ENCODE peak calls at places on chromosomes 12 and 14, in six cellular contexts. One of them, this sample, is unnamed.

GRCh38 chr12:26831959-26832816 is 806 bp downstream of the ITPR2 start:
- DNase-seq in heart right ventricle: peak
- DNase-seq in Caco-2: peak
- DNase-seq in IMR-90: peak
- DNase-seq in fibroblast of mammary gland: peak
- DNase-seq in right atrium auricular region: peak
- DNase-seq in this sample: peak

GRCh38 chr14:90671835-90672234 is 144.4 kb downstream of the TTC7B start:
- DNase-seq in heart right ventricle: no peak
- DNase-seq in right atrium auricular region: no peak
- DNase-seq in Caco-2: no peak
- DNase-seq in IMR-90: no peak
- DNase-seq in fibroblast of mammary gland: no peak
- DNase-seq in this sample: no peak

GRCh38 chr12:11545438-11546330 is 103.8 kb upstream of the ETV6 start:
- DNase-seq in right atrium auricular region: no peak
- DNase-seq in heart right ventricle: no peak
- DNase-seq in IMR-90: no peak
- DNase-seq in fibroblast of mammary gland: no peak
- DNase-seq in Caco-2: no peak
- DNase-seq in this sample: peak

GRCh38 chr14:92655372-92655771 is 93.1 kb downstream of the LGMN start:
- DNase-seq in heart right ventricle: no peak
- DNase-seq in right atrium auricular region: no peak
- DNase-seq in Caco-2: no peak
- DNase-seq in fibroblast of mammary gland: no peak
- DNase-seq in IMR-90: no peak
- DNase-seq in this sample: no peak

GRCh38 chr12:58504539-58504938 is 415.8 kb downstream of the LRIG3 start:
- DNase-seq in heart right ventricle: no peak
- DNase-seq in IMR-90: peak
- DNase-seq in Caco-2: no peak
- DNase-seq in fibroblast of mammary gland: peak
- DNase-seq in right atrium auricular region: no peak
- DNase-seq in this sample: no peak

GRCh38 chr14:35879654-35880249 is 53.6 kb downstream of the BRMS1L start:
- DNase-seq in Caco-2: no peak
- DNase-seq in heart right ventricle: no peak
- DNase-seq in IMR-90: peak
- DNase-seq in fibroblast of mammary gland: peak
- DNase-seq in right atrium auricular region: no peak
- DNase-seq in this sample: no peak

GRCh38 chr12:131098178-131098981 is 144.7 kb downstream of the ADGRD1 start:
- DNase-seq in right atrium auricular region: no peak
- DNase-seq in fibroblast of mammary gland: no peak
- DNase-seq in Caco-2: no peak
- DNase-seq in IMR-90: no peak
- DNase-seq in heart right ventricle: no peak
- DNase-seq in this sample: no peak

GRCh38 chr14:68894123-68894522 is 85.0 kb downstream of the ACTN1 start:
- DNase-seq in heart right ventricle: peak
- DNase-seq in fibroblast of mammary gland: peak
- DNase-seq in Caco-2: no peak
- DNase-seq in right atrium auricular region: no peak
- DNase-seq in IMR-90: peak
- DNase-seq in this sample: no peak

GRCh38 chr12:55830601-55831406 is 1.4 kb upstream of the DNAJC14 start:
- DNase-seq in IMR-90: peak
- DNase-seq in right atrium auricular region: peak
- DNase-seq in Caco-2: peak
- DNase-seq in heart right ventricle: peak
- DNase-seq in fibroblast of mammary gland: peak
- DNase-seq in this sample: peak

GRCh38 chr12:44509471-44509870 is 366.6 kb downstream of the NELL2 start:
- DNase-seq in right atrium auricular region: no peak
- DNase-seq in fibroblast of mammary gland: no peak
- DNase-seq in IMR-90: no peak
- DNase-seq in heart right ventricle: no peak
- DNase-seq in Caco-2: no peak
- DNase-seq in this sample: no peak

GRCh38 chr14:33880330-33880729 is 70.5 kb downstream of the EGLN3 start:
- DNase-seq in Caco-2: no peak
- DNase-seq in heart right ventricle: no peak
- DNase-seq in right atrium auricular region: no peak
- DNase-seq in IMR-90: no peak
- DNase-seq in fibroblast of mammary gland: no peak
- DNase-seq in this sample: no peak

GRCh38 chr14:91047174-91047753 is 13.2 kb downstream of the RPS6KA5 start:
- DNase-seq in heart right ventricle: no peak
- DNase-seq in Caco-2: no peak
- DNase-seq in IMR-90: no peak
- DNase-seq in right atrium auricular region: no peak
- DNase-seq in fibroblast of mammary gland: no peak
- DNase-seq in this sample: no peak

GRCh38 chr12:54173066-54173726 is 15.6 kb downstream of the SMUG1 start:
- DNase-seq in fibroblast of mammary gland: peak
- DNase-seq in right atrium auricular region: no peak
- DNase-seq in Caco-2: peak
- DNase-seq in IMR-90: no peak
- DNase-seq in heart right ventricle: no peak
- DNase-seq in this sample: peak

GRCh38 chr14:100049220-100049619 is 16.0 kb upstream of the EVL start:
- DNase-seq in right atrium auricular region: no peak
- DNase-seq in IMR-90: peak
- DNase-seq in fibroblast of mammary gland: peak
- DNase-seq in heart right ventricle: no peak
- DNase-seq in Caco-2: no peak
- DNase-seq in this sample: no peak

GRCh38 chr12:58247633-58248032 is 306.3 kb downstream of the ATP23 start:
- DNase-seq in IMR-90: no peak
- DNase-seq in heart right ventricle: no peak
- DNase-seq in right atrium auricular region: no peak
- DNase-seq in fibroblast of mammary gland: no peak
- DNase-seq in Caco-2: peak
- DNase-seq in this sample: no peak

GRCh38 chr12:98990648-98991047 is 345.6 kb downstream of the APAF1 start:
- DNase-seq in Caco-2: peak
- DNase-seq in fibroblast of mammary gland: no peak
- DNase-seq in heart right ventricle: no peak
- DNase-seq in right atrium auricular region: no peak
- DNase-seq in IMR-90: no peak
- DNase-seq in this sample: no peak

GRCh38 chr14:38074754-38075153 is 132.9 kb upstream of the SSTR1 start:
- DNase-seq in IMR-90: no peak
- DNase-seq in right atrium auricular region: no peak
- DNase-seq in Caco-2: no peak
- DNase-seq in heart right ventricle: no peak
- DNase-seq in fibroblast of mammary gland: no peak
- DNase-seq in this sample: no peak

GRCh38 chr12:111842556-111843396 is 748 bp downstream of the MAPKAPK5 start:
- DNase-seq in IMR-90: no peak
- DNase-seq in fibroblast of mammary gland: peak
- DNase-seq in heart right ventricle: no peak
- DNase-seq in Caco-2: peak
- DNase-seq in right atrium auricular region: no peak
- DNase-seq in this sample: no peak

GRCh38 chr14:90301580-90302181 is 30.1 kb downstream of the NRDE2 start:
- DNase-seq in fibroblast of mammary gland: peak
- DNase-seq in right atrium auricular region: no peak
- DNase-seq in IMR-90: peak
- DNase-seq in heart right ventricle: no peak
- DNase-seq in Caco-2: peak
- DNase-seq in this sample: no peak

GRCh38 chr12:92078167-92079053 is 67.2 kb downstream of the BTG1 start:
- DNase-seq in Caco-2: no peak
- DNase-seq in IMR-90: peak
- DNase-seq in heart right ventricle: no peak
- DNase-seq in fibroblast of mammary gland: peak
- DNase-seq in right atrium auricular region: no peak
- DNase-seq in this sample: no peak

GRCh38 chr12:27515671-27516070 is 8.3 kb upstream of the PPFIBP1 start:
- DNase-seq in right atrium auricular region: no peak
- DNase-seq in IMR-90: no peak
- DNase-seq in Caco-2: peak
- DNase-seq in heart right ventricle: no peak
- DNase-seq in fibroblast of mammary gland: no peak
- DNase-seq in this sample: no peak

GRCh38 chr12:101604132-101604531 is 9.4 kb downstream of the MYBPC1 start:
- DNase-seq in Caco-2: no peak
- DNase-seq in heart right ventricle: no peak
- DNase-seq in fibroblast of mammary gland: no peak
- DNase-seq in right atrium auricular region: no peak
- DNase-seq in IMR-90: no peak
- DNase-seq in this sample: peak

GRCh38 chr12:60437297-60437696 is 841.5 kb downstream of the SLC16A7 start:
- DNase-seq in fibroblast of mammary gland: no peak
- DNase-seq in right atrium auricular region: no peak
- DNase-seq in IMR-90: no peak
- DNase-seq in Caco-2: no peak
- DNase-seq in heart right ventricle: no peak
- DNase-seq in this sample: no peak

GRCh38 chr12:76790564-76791552 is 26.9 kb downstream of the ZDHHC17 start:
- DNase-seq in right atrium auricular region: no peak
- DNase-seq in Caco-2: peak
- DNase-seq in IMR-90: peak
- DNase-seq in heart right ventricle: no peak
- DNase-seq in fibroblast of mammary gland: peak
- DNase-seq in this sample: no peak

GRCh38 chr14:92605274-92605940 is 91.8 kb downstream of the RIN3 start:
- DNase-seq in IMR-90: no peak
- DNase-seq in fibroblast of mammary gland: no peak
- DNase-seq in Caco-2: no peak
- DNase-seq in heart right ventricle: no peak
- DNase-seq in right atrium auricular region: no peak
- DNase-seq in this sample: no peak

GRCh38 chr14:104239866-104240301 is 101.5 kb downstream of the KIF26A start:
- DNase-seq in heart right ventricle: no peak
- DNase-seq in Caco-2: no peak
- DNase-seq in fibroblast of mammary gland: no peak
- DNase-seq in IMR-90: no peak
- DNase-seq in right atrium auricular region: no peak
- DNase-seq in this sample: no peak
- H3K4me3 ChIP-seq in heart right ventricle: no peak
- H3K4me3 ChIP-seq in Caco-2: no peak
- H3K4me3 ChIP-seq in fibroblast of mammary gland: no peak
- H3K4me3 ChIP-seq in IMR-90: no peak
- H3K4me3 ChIP-seq in right atrium auricular region: no peak
- H3K4me3 ChIP-seq in this sample: no peak

GRCh38 chr14:72942934-72943333 is 16.7 kb downstream of the DCAF4 start:
- DNase-seq in IMR-90: no peak
- DNase-seq in right atrium auricular region: no peak
- DNase-seq in heart right ventricle: no peak
- DNase-seq in Caco-2: no peak
- DNase-seq in fibroblast of mammary gland: no peak
- DNase-seq in this sample: no peak
- H3K4me3 ChIP-seq in IMR-90: no peak
- H3K4me3 ChIP-seq in right atrium auricular region: no peak
- H3K4me3 ChIP-seq in heart right ventricle: no peak
- H3K4me3 ChIP-seq in Caco-2: no peak
- H3K4me3 ChIP-seq in fibroblast of mammary gland: no peak
- H3K4me3 ChIP-seq in this sample: no peak

GRCh38 chr12:113891737-113892520 is 74.2 kb downstream of the RBM19 start:
- DNase-seq in right atrium auricular region: no peak
- DNase-seq in heart right ventricle: no peak
- DNase-seq in IMR-90: no peak
- DNase-seq in fibroblast of mammary gland: no peak
- DNase-seq in Caco-2: no peak
- DNase-seq in this sample: no peak

GRCh38 chr12:113894717-113895116 is 71.4 kb downstream of the RBM19 start:
- DNase-seq in right atrium auricular region: no peak
- DNase-seq in heart right ventricle: no peak
- DNase-seq in Caco-2: no peak
- DNase-seq in fibroblast of mammary gland: no peak
- DNase-seq in IMR-90: no peak
- DNase-seq in this sample: no peak

GRCh38 chr12:113892556-113892955 is 73.6 kb downstream of the RBM19 start:
- DNase-seq in right atrium auricular region: no peak
- DNase-seq in fibroblast of mammary gland: no peak
- DNase-seq in heart right ventricle: no peak
- DNase-seq in Caco-2: no peak
- DNase-seq in IMR-90: no peak
- DNase-seq in this sample: no peak

GRCh38 chr12:113895176-113895575 is 70.9 kb downstream of the RBM19 start:
- DNase-seq in right atrium auricular region: no peak
- DNase-seq in Caco-2: no peak
- DNase-seq in fibroblast of mammary gland: no peak
- DNase-seq in IMR-90: no peak
- DNase-seq in heart right ventricle: no peak
- DNase-seq in this sample: no peak

DNA sequence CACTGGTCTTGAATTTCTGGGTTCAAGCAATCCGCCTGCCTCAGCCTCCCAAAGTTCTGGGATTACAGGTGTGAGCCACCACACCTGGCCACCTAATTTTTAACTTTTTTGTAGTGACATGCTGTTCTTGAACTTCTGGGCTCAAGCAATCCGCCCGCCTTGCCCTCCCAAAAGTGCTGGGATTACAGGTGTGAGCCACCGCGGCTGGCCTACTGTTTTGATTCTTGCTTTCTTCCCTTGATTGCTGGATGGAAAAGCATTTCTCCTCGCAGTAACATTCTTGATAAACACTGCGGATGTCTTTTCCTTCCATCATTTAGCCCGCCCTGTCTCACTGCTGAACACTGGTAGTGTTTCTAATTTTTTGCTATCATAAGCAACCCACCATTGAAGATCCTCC is 72.9 kb downstream of the RBM19 start:
- DNase-seq in IMR-90: no peak
- DNase-seq in fibroblast of mammary gland: no peak
- DNase-seq in right atrium auricular region: no peak
- DNase-seq in Caco-2: no peak
- DNase-seq in heart right ventricle: no peak
- DNase-seq in this sample: no peak
- H3K4me3 ChIP-seq in IMR-90: no peak
- H3K4me3 ChIP-seq in fibroblast of mammary gland: no peak
- H3K4me3 ChIP-seq in right atrium auricular region: no peak
- H3K4me3 ChIP-seq in Caco-2: no peak
- H3K4me3 ChIP-seq in heart right ventricle: no peak
- H3K4me3 ChIP-seq in this sample: no peak

DNA sequence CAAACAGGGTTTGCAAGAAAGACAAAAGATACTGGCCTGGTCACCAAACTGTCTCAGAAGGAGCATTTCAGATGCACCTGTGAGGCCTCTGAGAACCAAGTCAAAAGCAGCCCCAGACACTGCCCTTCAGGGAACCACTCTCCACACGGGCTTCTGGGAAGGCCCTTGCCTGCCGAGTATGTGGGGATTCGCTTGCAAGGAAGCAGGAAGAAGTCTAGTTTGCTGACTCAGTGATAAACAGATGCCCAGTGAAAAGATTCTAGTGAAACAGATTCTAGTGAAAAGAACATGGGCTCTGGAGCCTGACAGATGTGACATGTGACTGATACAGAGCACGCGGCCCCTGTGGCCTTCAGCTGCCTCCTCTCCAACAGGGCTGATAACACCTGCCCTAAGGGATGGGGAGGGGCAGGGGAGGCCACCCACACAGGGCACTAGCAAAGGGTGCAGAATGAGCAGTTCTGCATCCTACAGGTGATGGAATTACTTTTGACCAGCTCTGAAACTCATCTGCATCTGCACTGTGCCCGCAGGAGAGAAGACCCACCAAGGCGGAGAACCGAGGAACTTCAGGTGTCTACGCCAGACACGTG is 19.1 kb downstream of the AMN start:
- DNase-seq in Caco-2: no peak
- DNase-seq in IMR-90: peak
- DNase-seq in right atrium auricular region: no peak
- DNase-seq in heart right ventricle: no peak
- DNase-seq in fibroblast of mammary gland: no peak
- DNase-seq in this sample: no peak
- H3K4me3 ChIP-seq in Caco-2: no peak
- H3K4me3 ChIP-seq in IMR-90: no peak
- H3K4me3 ChIP-seq in right atrium auricular region: no peak
- H3K4me3 ChIP-seq in heart right ventricle: no peak
- H3K4me3 ChIP-seq in fibroblast of mammary gland: no peak
- H3K4me3 ChIP-seq in this sample: no peak